ENCODE peak calls at places on chromosome 2, in four cellular contexts. B is left ventricle myocardium inferior; F is GM12891; H is activated CD4-positive, alpha-beta T cell treated with anti-CD3 and anti-CD28 coated beads for 48 hours. J is an unnamed sample.

GRCh38 chr2:70901235-70902066 is 34.2 kb upstream of the ATP6V1B1 start:
- DNase-seq in B (no peak), F (no peak), H (no peak), J (no peak)

GRCh38 chr2:221337957-221338685 is 234.0 kb downstream of the EPHA4 start:
- DNase-seq in B (no peak), F (no peak), H (no peak), J (no peak)

GRCh38 chr2:97748397-97748796 is 35.0 kb downstream of the ZAP70 start:
- DNase-seq in B (peak), F (no peak), H (peak), J (peak)

GRCh38 chr2:212032032-212032431 is 506.6 kb downstream of the ERBB4 start:
- DNase-seq in B (no peak), F (no peak), H (no peak), J (no peak)

GRCh38 chr2:110818767-110819481 is 86.6 kb downstream of the ACOXL start:
- DNase-seq in B (no peak), F (no peak), H (no peak), J (no peak)

GRCh38 chr2:171260471-171261424 is 100.1 kb upstream of the TLK1 start:
- DNase-seq in B (no peak), F (no peak), H (peak), J (no peak)

GRCh38 chr2:120518819-120519218 is 172.9 kb downstream of the INHBB start:
- DNase-seq in B (no peak), F (no peak), H (no peak), J (no peak)

GRCh38 chr2:167292430-167293171 is 404.3 kb downstream of the XIRP2 start:
- DNase-seq in B (peak), F (peak), H (peak), J (peak)

GRCh38 chr2:12416600-12416999 is 300.1 kb upstream of the TRIB2 start:
- DNase-seq in B (peak), F (no peak), H (peak), J (no peak)

GRCh38 chr2:58540680-58541079 is 299.6 kb upstream of the FANCL start:
- DNase-seq in B (no peak), F (no peak), H (no peak), J (no peak)

GRCh38 chr2:239942871-239943311 is 82.3 kb downstream of the NDUFA10 start:
- DNase-seq in B (peak), F (no peak), H (no peak), J (no peak)

J was measured in D721Med.